ENCODE peak calls at places on chromosome 10, in nine cellular contexts. N is smooth muscle cell of the brain vasculature, X is T-helper 1 cell, R is posterior cingulate gyrus, D is neural progenitor cell, C is COR-L47, G is dermis blood vessel endothelial cell, E is memory B cell, L is NCI-H1105. V is an unnamed sample.

GRCh38 chr10:62459072-62459471 is 84.9 kb downstream of the ZNF365 start:
- DNase-seq in N (no peak), X (no peak), R (no peak), D (no peak), C (no peak), G (peak; percentile 9), E (no peak), L (no peak), V (no peak)

GRCh38 chr10:30233186-30233958 is 115.7 kb downstream of the MTPAP start:
- DNase-seq in N (no peak), X (no peak), R (no peak), D (no peak), C (no peak), G (no peak), E (no peak), L (no peak), V (no peak)

GRCh38 chr10:44673245-44673999 is 237.7 kb upstream of the TMEM72 start:
- DNase-seq in N (no peak), X (no peak), R (no peak), D (no peak), C (no peak), G (no peak), E (no peak), L (no peak), V (no peak)

GRCh38 chr10:63573068-63573697 is 52.0 kb downstream of the REEP3 start:
- DNase-seq in N (peak; percentile 69), X (no peak), R (no peak), D (no peak), C (peak; percentile 81), G (peak; percentile 86), E (no peak), L (no peak), V (no peak)

GRCh38 chr10:62451606-62451965 is 77.4 kb downstream of the ZNF365 start:
- DNase-seq in N (no peak), X (no peak), R (no peak), D (no peak), C (no peak), G (no peak), E (no peak), L (no peak), V (no peak)

GRCh38 chr10:93745411-93746065 is 12.2 kb upstream of the LGI1 start:
- DNase-seq in N (no peak), X (no peak), R (no peak), D (peak; percentile 77), C (no peak), G (peak; percentile 12), E (no peak), L (no peak), V (no peak)

GRCh38 chr10:91864744-91865143 is 44.5 kb downstream of the FGFBP3 start:
- DNase-seq in N (no peak), X (no peak), R (no peak), D (no peak), C (no peak), G (no peak), E (no peak), L (no peak), V (no peak)

GRCh38 chr10:67612577-67613537 is 83.1 kb downstream of the CTNNA3 start:
- DNase-seq in N (no peak), X (peak; percentile 43), R (no peak), D (no peak), C (no peak), G (no peak), E (no peak), L (no peak), V (peak; percentile 32)

GRCh38 chr10:93916257-93917063 is 22.7 kb downstream of the SLC35G1 start:
- DNase-seq in N (no peak), X (no peak), R (no peak), D (peak; percentile 18), C (no peak), G (peak; percentile 55), E (no peak), L (no peak), V (no peak)

GRCh38 chr10:70672165-70672992 is at the start of gene ADAMTS14:
- DNase-seq in N (no peak), X (no peak), R (no peak), D (peak; percentile 80), C (peak; percentile 52), G (peak; percentile 26), E (no peak), L (no peak), V (no peak)

GRCh38 chr10:123878666-123879311 is 12.8 kb downstream of the CPXM2 start:
- DNase-seq in N (no peak), X (no peak), R (no peak), D (no peak), C (no peak), G (no peak), E (no peak), L (no peak), V (no peak)

GRCh38 chr10:71911296-71911954 is 52.8 kb upstream of the CHST3 start:
- DNase-seq in N (no peak), X (no peak), R (peak; percentile 8), D (no peak), C (no peak), G (peak; percentile 84), E (no peak), L (no peak), V (no peak)

GRCh38 chr10:3761916-3762708 is 22.9 kb downstream of the KLF6 start:
- DNase-seq in N (no peak), X (no peak), R (no peak), D (peak; percentile 84), C (no peak), G (no peak), E (no peak), L (no peak), V (no peak)

GRCh38 chr10:34792881-34793280 is 22.2 kb downstream of the PARD3 start:
- DNase-seq in N (no peak), X (no peak), R (no peak), D (no peak), C (peak; percentile 24), G (no peak), E (no peak), L (no peak), V (no peak)

GRCh38 chr10:127017406-127018297 is 112.4 kb downstream of the DOCK1 start:
- DNase-seq in N (no peak), X (no peak), R (peak; percentile 47), D (no peak), C (no peak), G (no peak), E (no peak), L (no peak), V (no peak)

GRCh38 chr10:113438660-113439059 is 114.2 kb upstream of the HABP2 start:
- DNase-seq in N (no peak), X (no peak), R (no peak), D (no peak), C (no peak), G (no peak), E (no peak), L (no peak), V (no peak)

GRCh38 chr10:96342402-96342801 is 16.4 kb downstream of the OPALIN start:
- DNase-seq in N (no peak), X (no peak), R (no peak), D (no peak), C (no peak), G (no peak), E (no peak), L (no peak), V (no peak)

GRCh38 chr10:128000660-128001059 is 93.8 kb downstream of the PTPRE start:
- DNase-seq in N (no peak), X (no peak), R (no peak), D (no peak), C (no peak), G (peak; percentile 69), E (no peak), L (no peak), V (no peak)

GRCh38 chr10:9102026-9102425 is 1047.5 kb downstream of the GATA3 start:
- DNase-seq in N (no peak), X (no peak), R (no peak), D (no peak), C (no peak), G (no peak), E (no peak), L (no peak), V (no peak)

GRCh38 chr10:119742988-119743646 is 17.3 kb downstream of the INPP5F start:
- DNase-seq in N (no peak), X (no peak), R (no peak), D (no peak), C (no peak), G (no peak), E (no peak), L (no peak), V (no peak)

GRCh38 chr10:84089162-84089561 is 50.1 kb upstream of the GHITM start:
- DNase-seq in N (no peak), X (no peak), R (no peak), D (no peak), C (no peak), G (no peak), E (no peak), L (no peak), V (no peak)

GRCh38 chr10:132547421-132547861 is 9.9 kb downstream of the INPP5A start:
- DNase-seq in N (no peak), X (no peak), R (peak; percentile 72), D (no peak), C (no peak), G (no peak), E (peak; percentile 59), L (no peak), V (no peak)

GRCh38 chr10:79904671-79905321 is 44.1 kb downstream of the SFTPD start:
- DNase-seq in N (no peak), X (peak; percentile 21), R (peak; percentile 94), D (peak; percentile 83), C (peak; percentile 24), G (peak; percentile 74), E (peak; percentile 25), L (peak; percentile 16), V (peak; percentile 26)

GRCh38 chr10:16832351-16833080 is 15.3 kb upstream of the RSU1 start:
- DNase-seq in N (peak; percentile 88), X (no peak), R (no peak), D (no peak), C (no peak), G (peak; percentile 99), E (no peak), L (no peak), V (no peak)

GRCh38 chr10:91352760-91353159 is 57.4 kb upstream of the HECTD2 start:
- DNase-seq in N (no peak), X (no peak), R (no peak), D (no peak), C (no peak), G (no peak), E (no peak), L (no peak), V (no peak)

GRCh38 chr10:117137911-117138642 is at the start of gene VAX1:
- DNase-seq in N (no peak), X (no peak), R (peak; percentile 86), D (peak; percentile 76), C (no peak), G (peak; percentile 10), E (no peak), L (no peak), V (no peak)

GRCh38 chr10:74963549-74963948 is 137.1 kb downstream of the KAT6B start:
- DNase-seq in N (no peak), X (no peak), R (no peak), D (no peak), C (no peak), G (no peak), E (no peak), L (no peak), V (no peak)

GRCh38 chr10:34762603-34763299 is 52.3 kb downstream of the PARD3 start:
- DNase-seq in N (no peak), X (no peak), R (no peak), D (no peak), C (no peak), G (no peak), E (no peak), L (no peak), V (no peak)

GRCh38 chr10:95865814-95866447 is 41.8 kb upstream of the CC2D2B start:
- DNase-seq in N (no peak), X (no peak), R (no peak), D (no peak), C (no peak), G (no peak), E (no peak), L (no peak), V (no peak)

GRCh38 chr10:97399843-97400545 is 1.1 kb downstream of the RRP12 start:
- DNase-seq in N (no peak), X (peak; percentile 21), R (peak; percentile 82), D (peak; percentile 32), C (no peak), G (peak; percentile 79), E (peak; percentile 69), L (peak; percentile 23), V (no peak)

GRCh38 chr10:124364674-124365073 is 54.0 kb downstream of the OAT start:
- DNase-seq in N (no peak), X (no peak), R (no peak), D (no peak), C (no peak), G (no peak), E (no peak), L (no peak), V (no peak)